ENCODE peak calls at places on chromosomes 6 and 20, in five cellular contexts. H, N, Q, B and R are unnamed samples.

GRCh38 chr6:25713802-25714201 is 40.7 kb upstream of the SLC17A4 start:
- DNase-seq in H (no peak), N (peak), Q (no peak), B (no peak), R (peak)

GRCh38 chr6:149929422-149929821 is 6.5 kb upstream of the RAET1G start:
- DNase-seq in H (peak), N (no peak), Q (no peak), B (no peak), R (no peak)

GRCh38 chr6:169997930-169998218 is 246.5 kb downstream of the ERMARD start:
- DNase-seq in H (no peak), N (no peak), Q (no peak), B (peak), R (no peak)

GRCh38 chr6:108635505-108636226 is 74.9 kb downstream of the FOXO3 start:
- DNase-seq in H (peak), N (no peak), Q (no peak), B (no peak), R (no peak)

GRCh38 chr20:57467742-57468141 is 57.2 kb downstream of the CTCFL start:
- DNase-seq in H (no peak), N (no peak), Q (no peak), B (no peak), R (no peak)

GRCh38 chr6:147161974-147162495 is 42.2 kb upstream of the STXBP5 start:
- DNase-seq in H (no peak), N (peak), Q (no peak), B (no peak), R (peak)

GRCh38 chr6:105994522-105995402 is 91.4 kb upstream of the PRDM1 start:
- DNase-seq in H (peak), N (peak), Q (peak), B (no peak), R (peak)

GRCh38 chr20:63202811-63203526 is 13.0 kb downstream of the YTHDF1 start:
- DNase-seq in H (no peak), N (no peak), Q (no peak), B (no peak), R (no peak)

GRCh38 chr20:888057-888456 is 28.1 kb downstream of the ANGPT4 start:
- DNase-seq in H (no peak), N (no peak), Q (no peak), B (no peak), R (no peak)

GRCh38 chr6:42260424-42260888 is 42.8 kb upstream of the MRPS10 start:
- DNase-seq in H (peak), N (no peak), Q (no peak), B (no peak), R (no peak)

GRCh38 chr20:6044102-6044501 is 9.8 kb downstream of the LRRN4 start:
- DNase-seq in H (no peak), N (no peak), Q (no peak), B (no peak), R (no peak)

GRCh38 chr6:63677282-63677681 is 41.7 kb downstream of the PHF3 start:
- DNase-seq in H (no peak), N (peak), Q (no peak), B (no peak), R (peak)

GRCh38 chr6:123926000-123926399 is 122.3 kb downstream of the NKAIN2 start:
- DNase-seq in H (no peak), N (no peak), Q (no peak), B (no peak), R (no peak)

GRCh38 chr20:1367479-1367878 is 25.4 kb downstream of the FKBP1A start:
- DNase-seq in H (no peak), N (no peak), Q (no peak), B (no peak), R (no peak)

GRCh38 chr6:73207221-73207837 is 18.0 kb downstream of the KHDC1L start:
- DNase-seq in H (no peak), N (no peak), Q (no peak), B (no peak), R (no peak)

GRCh38 chr20:35635652-35636051 is 20.0 kb downstream of the SPAG4 start:
- DNase-seq in H (no peak), N (peak), Q (no peak), B (no peak), R (peak)

GRCh38 chr20:59597240-59597639 is 7.1 kb upstream of the PHACTR3 start:
- DNase-seq in H (no peak), N (no peak), Q (no peak), B (no peak), R (no peak)

GRCh38 chr6:14921170-14921569 is 324.7 kb upstream of the JARID2 start:
- DNase-seq in H (no peak), N (peak), Q (no peak), B (no peak), R (peak)

GRCh38 chr6:31202259-31203166 is 32.0 kb upstream of the POU5F1 start:
- DNase-seq in H (no peak), N (no peak), Q (no peak), B (no peak), R (no peak)

GRCh38 chr6:116556814-116557403 is 3.4 kb downstream of the CALHM4 start:
- DNase-seq in H (no peak), N (no peak), Q (no peak), B (no peak), R (no peak)

GRCh38 chr6:112130878-112131277 is 43.5 kb downstream of the FAM229B start:
- DNase-seq in H (no peak), N (no peak), Q (no peak), B (no peak), R (no peak)

GRCh38 chr6:3194535-3195376 is 32.7 kb downstream of the TUBB2B start:
- DNase-seq in H (peak), N (peak), Q (no peak), B (no peak), R (peak)

GRCh38 chr20:20721489-20721888 is 9.0 kb upstream of the RALGAPA2 start:
- DNase-seq in H (no peak), N (no peak), Q (no peak), B (no peak), R (no peak)
- TF ChIP-seq CTCF in H (no peak), N (no peak), Q (no peak), B (no peak), R (no peak)

GRCh38 chr6:52362443-52363221 is 681 bp downstream of the PAQR8 start:
- DNase-seq in H (peak), N (no peak), Q (no peak), B (no peak), R (peak)
- H3K4me3 ChIP-seq in H (peak), N (peak), Q (peak), B (peak), R (peak)

GRCh38 chr6:79669766-79670165 is 38.6 kb downstream of the SH3BGRL2 start:
- DNase-seq in H (no peak), N (no peak), Q (no peak), B (no peak), R (no peak)

GRCh38 chr6:79673947-79674346 is 42.8 kb downstream of the SH3BGRL2 start:
- DNase-seq in H (no peak), N (no peak), Q (no peak), B (no peak), R (no peak)

GRCh38 chr6:79672631-79673065 is 41.5 kb downstream of the SH3BGRL2 start:
- DNase-seq in H (no peak), N (peak), Q (no peak), B (no peak), R (peak)

GRCh38 chr6:79670789-79671188 is 39.7 kb downstream of the SH3BGRL2 start:
- DNase-seq in H (no peak), N (no peak), Q (no peak), B (no peak), R (no peak)

GRCh38 chr6:79671605-79672266 is 40.6 kb downstream of the SH3BGRL2 start:
- DNase-seq in H (no peak), N (peak), Q (no peak), B (no peak), R (peak)
- TF ChIP-seq CTCF in H (no peak), N (no peak), Q (no peak), B (no peak), R (no peak)

DNA sequence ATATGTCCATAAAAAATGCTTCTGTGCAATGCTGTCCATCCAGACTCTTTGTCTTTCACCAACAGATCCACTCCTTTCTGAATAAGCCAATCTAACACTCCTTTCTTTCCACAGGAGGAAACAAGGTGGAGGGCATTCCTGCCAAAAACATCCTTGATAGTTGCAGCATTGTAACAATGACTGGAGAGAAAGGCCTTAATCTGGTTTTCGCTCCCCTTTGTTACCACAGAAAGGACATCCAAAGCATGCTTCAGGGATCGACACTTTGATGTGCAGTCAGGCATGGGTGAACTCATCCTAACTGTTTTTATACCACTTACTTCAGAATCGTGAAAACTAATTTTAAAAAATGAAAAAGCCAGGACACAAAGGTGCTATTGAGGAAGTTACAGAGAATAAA is 7.4 kb downstream of the IBTK start:
- DNase-seq in H (no peak), N (no peak), Q (no peak), B (no peak), R (no peak)
- H3K4me3 ChIP-seq in H (no peak), N (no peak), Q (no peak), B (no peak), R (no peak)